ENCODE peak calls at places on chromosome 2, in five cellular contexts. E is right lobe of liver, N is lower lobe of right lung, A is mesenchymal stem cell, F is upper lobe of right lung. D is an unnamed sample.

GRCh38 chr2:218074031-218074430 is 5.0 kb downstream of the RUFY4 start:
- DNase-seq in E (no peak), N (peak; percentile 69), A (peak; percentile 36), F (no peak), D (peak; percentile 76)

GRCh38 chr2:15841776-15842554 is 98.4 kb upstream of the MYCN start:
- DNase-seq in E (no peak), N (no peak), A (no peak), F (no peak), D (no peak)

GRCh38 chr2:46256563-46257142 is 40.6 kb upstream of the EPAS1 start:
- DNase-seq in E (no peak), N (no peak), A (no peak), F (no peak), D (no peak)

GRCh38 chr2:85707304-85707703 is 13.1 kb downstream of the GNLY start:
- DNase-seq in E (no peak), N (no peak), A (peak; percentile 90), F (no peak), D (peak; percentile 87)

GRCh38 chr2:101442042-101442666 is 32.8 kb downstream of the RFX8 start:
- DNase-seq in E (no peak), N (no peak), A (peak; percentile 61), F (no peak), D (no peak)

GRCh38 chr2:156896294-156896693 is 361.2 kb upstream of the GALNT5 start:
- DNase-seq in E (no peak), N (no peak), A (peak; percentile 40), F (no peak), D (no peak)

GRCh38 chr2:178193496-178193822 is 853 bp upstream of the OSBPL6 start:
- DNase-seq in E (peak; percentile 41), N (no peak), A (no peak), F (no peak), D (no peak)

GRCh38 chr2:238763471-238763995 is 84.4 kb upstream of the TWIST2 start:
- DNase-seq in E (no peak), N (no peak), A (no peak), F (no peak), D (no peak)

GRCh38 chr2:159516241-159516758 is 100.0 kb downstream of the BAZ2B start:
- DNase-seq in E (no peak), N (no peak), A (peak; percentile 49), F (no peak), D (peak; percentile 11)

GRCh38 chr2:207432471-207432870 is 97.3 kb upstream of the CREB1 start:
- DNase-seq in E (no peak), N (no peak), A (peak; percentile 60), F (no peak), D (no peak)

GRCh38 chr2:152542995-152543481 is 174.2 kb downstream of the PRPF40A start:
- DNase-seq in E (no peak), N (no peak), A (peak; percentile 93), F (no peak), D (peak; percentile 77)

GRCh38 chr2:210366675-210367080 is 51.7 kb upstream of the MYL1 start:
- DNase-seq in E (no peak), N (no peak), A (no peak), F (no peak), D (no peak)

GRCh38 chr2:2754940-2755339 is 423.9 kb upstream of the MYT1L start:
- DNase-seq in E (no peak), N (no peak), A (no peak), F (no peak), D (no peak)

GRCh38 chr2:139529045-139529444 is 748.9 kb upstream of the NXPH2 start:
- DNase-seq in E (no peak), N (no peak), A (no peak), F (no peak), D (no peak)

GRCh38 chr2:165874445-165875039 is 79.0 kb downstream of the TTC21B start:
- DNase-seq in E (no peak), N (no peak), A (peak; percentile 76), F (no peak), D (peak; percentile 72)

GRCh38 chr2:233464531-233465240 is 101.9 kb downstream of the USP40 start:
- DNase-seq in E (peak; percentile 5), N (peak; percentile 86), A (no peak), F (peak; percentile 87), D (no peak)

GRCh38 chr2:214960677-214961076 is 151.2 kb upstream of the BARD1 start:
- DNase-seq in E (no peak), N (no peak), A (no peak), F (no peak), D (no peak)

GRCh38 chr2:57943271-57943670 is 103.3 kb upstream of the VRK2 start:
- DNase-seq in E (no peak), N (no peak), A (peak; percentile 66), F (no peak), D (no peak)

DNA sequence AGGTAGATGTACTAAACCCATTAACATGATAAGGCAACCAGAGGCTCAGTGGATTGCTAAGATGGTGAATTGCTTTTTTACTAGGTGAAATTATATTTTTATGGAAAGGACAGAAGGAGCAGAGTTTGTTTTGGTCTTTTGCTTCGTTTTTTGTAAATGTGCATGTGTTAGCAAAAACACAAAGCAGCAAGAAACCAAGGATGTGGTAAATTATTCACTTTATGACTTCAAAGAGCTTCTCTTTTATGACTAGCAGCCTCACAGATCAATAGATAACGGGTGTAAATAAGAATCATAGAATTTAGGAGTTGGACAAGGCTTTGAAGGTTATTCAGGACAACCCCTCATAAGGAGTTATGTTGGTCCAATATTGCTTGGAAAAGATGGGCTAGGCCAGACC is 615.0 kb downstream of the DPP10 start:
- DNase-seq in E (no peak), N (no peak), A (no peak), F (no peak), D (no peak)
- H3K9me3 ChIP-seq in E (no peaks in the 10 kb centered on the region), N (no peaks in the 10 kb centered on the region), A (peaks cover 8% of the 10 kb centered on the region), F (no peaks in the 10 kb centered on the region), D (no peaks in the 10 kb centered on the region)

GRCh38 chr2:128206245-128206644 is 112.4 kb downstream of the HS6ST1 start:
- DNase-seq in E (no peak), N (no peak), A (no peak), F (no peak), D (no peak)
- H3K9me3 ChIP-seq in E (no peaks in the 10 kb centered on the region), N (no peaks in the 10 kb centered on the region), A (no peaks in the 10 kb centered on the region), F (peaks cover 4% of the 10 kb centered on the region), D (peaks cover 9% of the 10 kb centered on the region)

GRCh38 chr2:54770676-54771075 is 47.2 kb downstream of the EML6 start:
- DNase-seq in E (no peak), N (no peak), A (no peak), F (no peak), D (no peak)

GRCh38 chr2:54771166-54771565 is 47.7 kb downstream of the EML6 start:
- DNase-seq in E (no peak), N (no peak), A (peak; percentile 35), F (no peak), D (no peak)

GRCh38 chr2:54770211-54770610 is 46.7 kb downstream of the EML6 start:
- DNase-seq in E (no peak), N (no peak), A (no peak), F (no peak), D (no peak)

GRCh38 chr2:54768772-54769428 is 45.4 kb downstream of the EML6 start:
- DNase-seq in E (no peak), N (no peak), A (no peak), F (no peak), D (no peak)

DNA sequence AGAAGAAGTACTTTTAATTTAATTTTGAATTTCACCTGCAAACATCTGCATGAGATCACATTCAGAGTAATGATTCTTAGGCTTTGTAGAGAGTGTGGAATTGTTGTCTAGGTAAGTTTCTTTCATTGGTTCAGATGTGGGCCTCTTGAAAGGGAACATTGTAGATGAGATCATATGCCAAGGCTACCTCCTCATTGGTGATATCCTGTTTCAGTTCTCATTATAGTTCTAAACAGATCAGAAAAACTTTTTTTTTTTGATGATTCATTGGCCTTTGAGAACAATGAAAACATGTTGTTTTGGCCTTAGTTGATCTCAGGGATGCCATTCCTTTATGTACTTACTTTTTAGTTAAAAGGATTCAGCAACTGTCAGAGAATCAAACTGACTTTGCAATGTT is 44.5 kb downstream of the EML6 start:
- DNase-seq in E (no peak), N (no peak), A (no peak), F (no peak), D (no peak)
- H3K9me3 ChIP-seq in E (no peaks in the 10 kb centered on the region), N (no peaks in the 10 kb centered on the region), A (no peaks in the 10 kb centered on the region), F (no peaks in the 10 kb centered on the region), D (no peaks in the 10 kb centered on the region)

GRCh38 chr2:65490222-65490621 is 57.8 kb upstream of the SPRED2 start:
- DNase-seq in E (no peak), N (no peak), A (no peak), F (no peak), D (no peak)
- H3K9me3 ChIP-seq in E (no peaks in the 10 kb centered on the region), N (no peaks in the 10 kb centered on the region), A (peaks cover 48% of the 10 kb centered on the region), F (no peaks in the 10 kb centered on the region), D (no peaks in the 10 kb centered on the region)

DNA sequence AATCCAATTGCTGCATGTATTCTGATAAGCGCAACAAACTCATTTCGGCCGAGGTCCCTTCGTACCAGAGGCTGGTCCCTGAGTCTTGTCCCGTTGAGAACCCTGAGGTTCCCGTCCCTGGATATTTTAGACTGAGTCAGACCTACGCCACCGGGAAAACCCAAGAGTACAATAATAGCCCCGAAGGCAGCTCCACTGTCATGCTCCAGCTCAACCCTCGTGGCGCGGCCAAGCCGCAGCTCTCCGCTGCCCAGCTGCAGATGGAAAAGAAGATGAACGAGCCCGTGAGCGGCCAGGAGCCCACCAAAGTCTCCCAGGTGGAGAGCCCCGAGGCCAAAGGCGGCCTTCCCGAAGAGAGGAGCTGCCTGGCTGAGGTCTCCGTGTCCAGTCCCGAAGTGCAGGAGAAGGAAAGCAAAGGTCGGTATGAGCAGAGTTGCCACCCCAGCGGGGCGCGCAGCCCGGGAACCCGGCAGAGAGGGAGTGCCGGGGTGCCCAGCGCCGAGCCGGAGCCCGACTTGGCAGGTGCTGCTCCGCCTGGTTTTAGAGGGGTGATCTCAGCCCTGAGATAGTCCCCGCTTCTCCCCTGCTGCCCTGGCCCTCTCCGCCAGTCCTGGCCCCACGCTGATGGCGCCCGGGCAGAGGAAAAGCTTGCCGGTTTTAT is 714 bp downstream of the HOXD10 start:
- DNase-seq in E (no peak), N (no peak), A (no peak), F (no peak), D (no peak)
- H3K9me3 ChIP-seq in E (no peaks in the 10 kb centered on the region), N (no peaks in the 10 kb centered on the region), A (no peaks in the 10 kb centered on the region), F (no peaks in the 10 kb centered on the region), D (no peaks in the 10 kb centered on the region)

GRCh38 chr2:77834360-77835002 is 312.3 kb upstream of the LRRTM4 start:
- DNase-seq in E (no peak), N (no peak), A (no peak), F (no peak), D (peak; percentile 30)
- H3K9me3 ChIP-seq in E (no peaks in the 10 kb centered on the region), N (peaks cover 8% of the 10 kb centered on the region), A (peaks cover 37% of the 10 kb centered on the region), F (no peaks in the 10 kb centered on the region), D (peaks cover 20% of the 10 kb centered on the region)

GRCh38 chr2:225072444-225072843 is 30.2 kb upstream of the DOCK10 start:
- DNase-seq in E (no peak), N (no peak), A (no peak), F (no peak), D (peak; percentile 57)
- H3K9me3 ChIP-seq in E (no peaks in the 10 kb centered on the region), N (no peaks in the 10 kb centered on the region), A (peaks cover 4% of the 10 kb centered on the region), F (no peaks in the 10 kb centered on the region), D (no peaks in the 10 kb centered on the region)

DNA sequence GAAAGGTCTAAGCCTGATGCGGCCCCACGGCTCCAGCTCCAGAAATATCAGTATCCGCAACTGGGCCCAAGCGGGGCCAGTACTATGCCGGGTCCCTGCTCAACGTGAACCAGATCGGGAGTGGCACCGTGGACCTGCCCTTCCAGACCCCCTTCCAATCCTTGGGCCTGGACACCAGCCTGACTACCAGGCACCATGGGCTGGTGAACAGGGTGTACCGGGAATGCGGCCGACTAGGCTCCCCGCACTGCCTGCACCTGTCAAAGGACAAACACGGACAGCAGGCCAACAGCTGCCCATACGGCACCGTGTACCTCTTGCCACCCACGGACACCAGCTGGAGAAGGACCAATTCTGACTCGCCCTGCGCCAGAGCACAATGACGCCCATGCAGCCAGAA is 1196.9 kb upstream of the CHAC2 start:
- DNase-seq in E (no peak), N (no peak), A (no peak), F (no peak), D (no peak)
- H3K9me3 ChIP-seq in E (no peaks in the 10 kb centered on the region), N (peaks cover 7% of the 10 kb centered on the region), A (peaks cover 23% of the 10 kb centered on the region), F (no peaks in the 10 kb centered on the region), D (no peaks in the 10 kb centered on the region)

D was measured in neural progenitor cell.